ENCODE peak calls at places on chromosomes 3 and 15, in nine cellular contexts. Q is body of pancreas, T is astrocyte, X is ovary, W is aorta, P is stomach, L is endodermal cell, N is HCT116, D is transverse colon. A is an unnamed sample. For H3K36me3, the result is how much of the 10 kb centered on the place peaks cover.

GRCh38 chr15:85411992-85412538 is 31.7 kb downstream of the AKAP13 start:
- DNase-seq in P (no peak), N (no peak), L (no peak), X (no peak), W (no peak), Q (no peak), T (peak), D (no peak), A (no peak)

GRCh38 chr3:31106204-31106603 is 211.7 kb upstream of the GADL1 start:
- DNase-seq in P (no peak), X (no peak), W (no peak), T (peak), D (peak), L (no peak), N (no peak), Q (no peak), A (no peak)

GRCh38 chr15:86165263-86166204 is 85.9 kb downstream of the AGBL1 start:
- DNase-seq in W (no peak), D (no peak), L (no peak), P (no peak), X (no peak), N (no peak), T (peak), Q (no peak), A (no peak)

GRCh38 chr3:72071624-72072023 is 286.7 kb upstream of the PROK2 start:
- DNase-seq in P (no peak), Q (no peak), W (no peak), L (no peak), N (no peak), X (no peak), D (no peak), T (no peak), A (no peak)

GRCh38 chr3:95645291-95645690 is 1169.1 kb upstream of the EPHA6 start:
- DNase-seq in D (no peak), Q (no peak), W (no peak), T (no peak), N (no peak), P (no peak), L (no peak), X (no peak), A (no peak)

GRCh38 chr3:65432388-65433003 is 606.2 kb downstream of the MAGI1 start:
- DNase-seq in W (no peak), T (no peak), L (no peak), P (no peak), D (no peak), N (no peak), X (no peak), Q (no peak), A (no peak)

GRCh38 chr3:175338775-175339535 is 479.8 kb downstream of the NAALADL2 start:
- DNase-seq in Q (peak), T (peak), N (peak), D (peak), X (no peak), W (no peak), P (peak), L (peak), A (no peak)

GRCh38 chr3:127676921-127677351 is 4.2 kb downstream of the ABTB1 start:
- DNase-seq in W (peak), P (peak), N (no peak), D (no peak), L (peak), T (no peak), Q (no peak), X (no peak), A (no peak)

GRCh38 chr3:111605016-111605415 is 9.9 kb upstream of the ZBED2 start:
- DNase-seq in N (no peak), Q (no peak), P (no peak), D (no peak), X (no peak), W (no peak), L (no peak), T (no peak), A (no peak)

GRCh38 chr3:97863775-97864174 is 42.0 kb downstream of the CRYBG3 start:
- DNase-seq in Q (no peak), D (no peak), P (no peak), N (no peak), T (no peak), X (no peak), L (no peak), W (no peak), A (no peak)

GRCh38 chr15:91227062-91227461 is 127.0 kb downstream of the SV2B start:
- DNase-seq in X (no peak), P (no peak), D (no peak), N (no peak), T (no peak), W (no peak), L (no peak), Q (no peak), A (no peak)

GRCh38 chr3:104911376-104911775 is 455.3 kb upstream of the ALCAM start:
- DNase-seq in P (no peak), Q (no peak), L (no peak), D (no peak), W (no peak), T (no peak), N (no peak), X (no peak), A (no peak)

GRCh38 chr3:140050977-140051957 is 116.3 kb downstream of the CLSTN2 start:
- DNase-seq in P (no peak), W (no peak), Q (no peak), D (no peak), T (no peak), N (peak), X (peak), L (peak), A (no peak)

GRCh38 chr3:124383051-124383450 is 347.2 kb upstream of the UMPS start:
- DNase-seq in L (no peak), X (no peak), W (no peak), D (no peak), P (no peak), T (no peak), Q (no peak), N (no peak), A (no peak)

GRCh38 chr3:125683067-125683844 is 88.0 kb upstream of the OSBPL11 start:
- DNase-seq in X (peak), N (no peak), T (no peak), L (no peak), Q (no peak), D (peak), W (no peak), P (no peak), A (no peak)

GRCh38 chr3:137759505-137759904 is 4.6 kb upstream of the SOX14 start:
- DNase-seq in N (no peak), Q (no peak), P (no peak), L (no peak), W (no peak), T (no peak), D (no peak), X (no peak), A (no peak)

GRCh38 chr3:64440498-64440897 is 215.2 kb upstream of the PRICKLE2 start:
- DNase-seq in X (peak), T (peak), D (no peak), W (no peak), P (peak), Q (peak), L (no peak), N (no peak), A (no peak)

GRCh38 chr3:88434001-88434400 is 284.2 kb downstream of the C3orf38 start:
- DNase-seq in N (no peak), D (no peak), P (no peak), L (no peak), X (no peak), T (no peak), Q (no peak), W (no peak), A (no peak)

GRCh38 chr15:78322724-78323395 is 17.3 kb upstream of the CRABP1 start:
- DNase-seq in X (no peak), N (no peak), L (no peak), P (no peak), Q (no peak), T (no peak), W (no peak), D (no peak), A (no peak)

GRCh38 chr15:42079401-42079908 is 14.9 kb downstream of the PLA2G4D start:
- DNase-seq in N (no peak), X (no peak), W (no peak), Q (no peak), D (no peak), T (no peak), L (no peak), P (peak), A (no peak)

GRCh38 chr3:55721716-55722484 is 234.8 kb upstream of the WNT5A start:
- DNase-seq in L (peak), X (peak), W (no peak), P (peak), N (no peak), Q (peak), D (peak), T (no peak), A (no peak)

GRCh38 chr15:63514533-63514943 is 10.1 kb downstream of the USP3 start:
- DNase-seq in T (peak), L (no peak), N (no peak), D (no peak), X (peak), P (no peak), W (no peak), Q (peak), A (no peak)

GRCh38 chr15:23648920-23649515 is 1.4 kb upstream of the MAGEL2 start:
- DNase-seq in N (no peak), W (no peak), T (no peak), X (peak), P (peak), D (peak), Q (peak), L (peak), A (no peak)

GRCh38 chr3:131350506-131350905 is 31.1 kb upstream of the NUDT16 start:
- DNase-seq in X (no peak), T (peak), D (no peak), Q (no peak), W (no peak), P (no peak), L (no peak), N (no peak), A (no peak)

GRCh38 chr15:28987337-28987736 is 101.6 kb downstream of the APBA2 start:
- DNase-seq in T (no peak), X (no peak), D (no peak), P (no peak), Q (no peak), L (peak), W (no peak), N (no peak), A (no peak)

GRCh38 chr15:98896802-98897732 is 110.5 kb downstream of the PGPEP1L start:
- DNase-seq in N (peak), P (no peak), X (peak), W (no peak), D (no peak), Q (no peak), L (no peak), T (peak), A (no peak)

GRCh38 chr3:46902188-46902631 is 24.7 kb downstream of the PTH1R start:
- DNase-seq in P (no peak), Q (no peak), X (no peak), N (no peak), L (no peak), W (peak), T (no peak), D (no peak), A (peak)

GRCh38 chr3:139327231-139327630 is 16.6 kb upstream of the MRPS22 start:
- DNase-seq in W (no peak), D (no peak), T (no peak), N (no peak), P (no peak), X (no peak), Q (no peak), L (no peak), A (no peak)

GRCh38 chr3:186038360-186038759 is 70.5 kb downstream of the ETV5 start:
- DNase-seq in P (no peak), D (no peak), X (no peak), T (no peak), L (no peak), N (no peak), Q (no peak), W (no peak), A (no peak)

GRCh38 chr15:48352474-48353072 is 21.3 kb downstream of the DUT start:
- DNase-seq in D (peak), P (peak), N (peak), X (peak), W (no peak), Q (peak), T (peak), L (peak), A (peak)

GRCh38 chr3:193630005-193630404 is 37.0 kb downstream of the OPA1 start:
- DNase-seq in N (no peak), L (no peak), W (no peak), X (no peak), P (no peak), T (no peak), D (no peak), Q (no peak), A (no peak)

GRCh38 chr3:10192953-10193691 is 28.4 kb downstream of the IRAK2 start:
- DNase-seq in X (peak), T (peak), L (peak), P (peak), D (peak), N (no peak), Q (no peak), W (no peak), A (peak)

GRCh38 chr3:32420138-32420981 is 28.7 kb downstream of the CMTM7 start:
- DNase-seq in X (no peak), W (no peak), D (no peak), N (peak), P (peak), Q (peak), L (peak), T (peak), A (no peak)

GRCh38 chr3:46860381-46861292 is 2.6 kb downstream of the MYL3 start:
- DNase-seq in T (no peak), W (peak), X (peak), D (no peak), L (peak), P (no peak), Q (peak), N (no peak), A (no peak)

GRCh38 chr3:112498916-112499315 is 356 bp downstream of the BTLA start:
- DNase-seq in D (no peak), L (no peak), W (no peak), N (no peak), X (no peak), P (no peak), T (no peak), Q (no peak), A (peak)

GRCh38 chr3:129623447-129624118 is 17.1 kb upstream of the PLXND1 start:
- DNase-seq in X (peak), T (no peak), W (peak), P (peak), N (no peak), D (peak), L (peak), Q (peak), A (no peak)

GRCh38 chr3:36219398-36219797 is 160.9 kb upstream of the STAC start:
- DNase-seq in D (no peak), Q (no peak), W (no peak), L (no peak), X (no peak), P (no peak), N (no peak), T (peak), A (no peak)

GRCh38 chr3:187264051-187264450 is 27.5 kb downstream of the MASP1 start:
- DNase-seq in P (no peak), T (peak), N (no peak), D (no peak), L (no peak), Q (no peak), W (no peak), X (no peak), A (no peak)
- H3K36me3 ChIP-seq in P (under half), T (under half), N (under half), D (under half), L (under half), Q (under half), W (under half), X (under half), A (under half)

DNA sequence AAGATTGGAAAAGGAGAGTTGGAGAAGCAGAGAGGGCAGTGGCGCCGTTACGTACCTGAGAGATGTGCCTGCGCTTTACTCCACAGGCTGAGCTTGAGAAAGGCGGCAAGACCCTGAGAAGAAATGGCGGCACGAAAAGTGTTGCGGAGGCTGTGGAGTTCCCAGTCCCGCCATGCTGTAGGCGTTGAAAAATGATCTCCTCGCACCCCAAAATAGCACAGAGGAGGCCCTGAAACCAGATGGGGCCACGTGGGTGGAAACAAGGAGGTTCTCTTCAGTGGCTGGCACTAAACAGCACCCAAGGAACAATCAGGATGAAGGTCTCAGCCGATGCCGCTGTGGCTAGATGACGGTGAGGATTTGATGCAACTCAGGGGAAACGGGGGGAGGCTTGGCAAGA is 57.2 kb downstream of the TMEM212 start:
- DNase-seq in L (no peak), Q (no peak), D (no peak), T (no peak), N (no peak), X (no peak), P (no peak), W (no peak), A (no peak)
- H3K36me3 ChIP-seq in L (under half), Q (under half), D (under half), T (under half), N (under half), X (under half), P (under half), W (under half), A (under half)

DNA sequence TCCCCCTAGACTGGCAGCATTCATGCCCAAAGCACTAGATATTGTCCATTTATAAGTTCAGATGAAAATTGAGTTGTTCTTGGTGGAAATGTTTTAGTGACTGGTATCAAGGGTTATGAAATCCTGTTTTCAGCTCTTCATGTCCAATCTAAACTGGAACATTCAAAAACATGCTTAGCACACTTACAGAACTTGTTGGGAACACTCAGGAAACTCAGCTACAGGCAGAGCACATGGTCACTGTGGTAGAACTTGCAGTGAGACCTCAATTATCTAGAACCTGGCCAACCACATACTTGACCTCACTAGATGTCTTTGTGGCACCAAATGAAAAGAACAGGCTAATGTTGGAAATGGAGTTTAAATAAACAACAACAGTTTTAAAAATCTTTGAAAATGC is 88.8 kb downstream of the SMAD3 start:
- DNase-seq in P (no peak), T (no peak), L (no peak), W (no peak), N (no peak), X (no peak), D (no peak), Q (no peak), A (no peak)
- H3K36me3 ChIP-seq in P (under half), T (under half), L (under half), W (under half), N (under half), X (under half), D (under half), Q (under half), A (under half)

GRCh38 chr3:58153371-58153770 is 57.4 kb downstream of the DNASE1L3 start:
- DNase-seq in N (no peak), W (no peak), X (no peak), D (no peak), T (no peak), L (no peak), Q (no peak), P (no peak), A (no peak)
- H3K36me3 ChIP-seq in N (under half), W (under half), X (under half), D (half or more), T (half or more), L (half or more), Q (under half), P (half or more), A (under half)

DNA sequence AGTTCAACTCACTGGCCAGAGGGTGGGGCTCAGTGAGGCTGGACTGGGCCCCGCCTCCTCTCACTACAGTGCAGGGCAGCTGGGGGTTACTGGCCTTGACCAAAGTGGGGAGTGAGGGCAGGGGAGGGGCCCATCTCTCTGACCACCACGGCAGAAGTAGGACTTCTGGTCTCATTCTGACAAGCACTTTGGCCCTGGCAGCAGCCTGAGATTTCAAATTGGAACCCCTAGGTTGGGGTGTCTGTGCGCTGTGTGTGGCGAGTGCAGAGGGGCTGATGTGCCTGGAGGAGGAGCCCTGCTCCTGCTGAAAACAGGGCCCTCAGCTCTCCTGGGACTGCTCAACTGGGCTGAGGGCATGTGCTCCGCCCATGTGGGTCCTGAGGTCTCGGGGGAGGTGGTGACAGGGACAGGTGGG is 60.3 kb upstream of the RPL32 start:
- DNase-seq in X (no peak), P (no peak), N (no peak), D (no peak), Q (no peak), L (peak), W (no peak), T (no peak), A (no peak)
- H3K36me3 ChIP-seq in X (under half), P (under half), N (under half), D (under half), Q (under half), L (under half), W (under half), T (under half), A (half or more)

DNA sequence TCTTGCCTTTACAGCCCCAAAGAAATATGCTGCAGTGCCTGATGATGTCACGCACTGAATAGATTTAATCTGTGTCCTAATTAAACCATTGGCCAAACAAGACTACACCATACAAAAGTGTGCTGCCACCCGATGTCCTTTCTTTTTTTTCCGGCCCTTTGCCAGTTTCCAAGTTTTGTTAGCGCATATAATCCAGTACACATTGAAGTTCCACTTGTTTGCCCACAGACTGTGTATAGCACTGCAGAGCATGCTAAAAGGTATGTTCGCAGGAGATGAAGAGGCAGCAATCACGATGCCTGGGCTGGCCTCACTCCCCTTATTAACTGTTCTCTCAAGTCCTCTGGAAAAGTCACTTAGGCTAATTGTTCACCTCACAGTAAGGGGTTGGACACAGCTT is 26.8 kb downstream of the MRPS25 start:
- DNase-seq in X (no peak), Q (no peak), W (no peak), T (no peak), D (no peak), N (no peak), P (no peak), L (no peak), A (no peak)
- H3K36me3 ChIP-seq in X (under half), Q (under half), W (under half), T (under half), D (half or more), N (half or more), P (half or more), L (half or more), A (half or more)

DNA sequence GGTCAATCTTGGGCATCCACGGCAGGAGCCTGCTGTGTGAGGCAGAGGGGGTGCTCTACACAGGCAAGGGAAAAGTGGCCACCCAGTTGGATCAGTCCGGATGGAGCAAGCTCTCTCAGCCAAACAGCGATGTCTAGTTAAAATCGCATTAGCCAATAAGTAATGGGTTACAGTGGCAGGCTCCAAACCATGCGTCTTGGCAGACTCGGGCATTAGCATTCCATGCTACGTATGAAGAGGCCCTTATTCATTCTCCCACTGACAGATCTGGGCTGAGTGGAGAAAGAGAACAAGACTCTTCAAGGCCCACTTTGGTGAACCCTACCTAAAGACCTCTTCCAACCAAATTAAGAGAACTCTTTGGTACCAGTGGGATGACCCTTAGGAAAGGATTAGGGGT is 49.3 kb downstream of the CCNB2 start:
- DNase-seq in N (no peak), L (no peak), D (no peak), P (no peak), T (no peak), W (no peak), Q (no peak), X (no peak), A (no peak)
- H3K36me3 ChIP-seq in N (under half), L (under half), D (half or more), P (under half), T (half or more), W (under half), Q (under half), X (under half), A (under half)